ENCODE peak calls at places on chromosomes 6 and 20, in ten cellular contexts. One of them, this sample, is unnamed.

GRCh38 chr6:43368517-43369160 is 808 bp downstream of the ZNF318 start:
- DNase-seq in HS-5: no peak
- DNase-seq in heart right ventricle: peak
- DNase-seq in erythroblast: peak
- DNase-seq in right atrium auricular region: peak
- DNase-seq in stimulated activated CD4-positive, alpha-beta T cell treated with anti-CD3 and anti-CD28 coated beads, Interleukin-4, amount 100 ng/mL, for 1 hour: peak
- DNase-seq in thoracic aorta: peak
- DNase-seq in stromal cell of bone marrow: no peak
- DNase-seq in NCI-H774: no peak
- DNase-seq in naive thymus-derived CD8-positive, alpha-beta T cell: peak
- DNase-seq in this sample: no peak

GRCh38 chr6:108643184-108643583 is 82.5 kb downstream of the FOXO3 start:
- DNase-seq in HS-5: no peak
- DNase-seq in heart right ventricle: no peak
- DNase-seq in erythroblast: no peak
- DNase-seq in right atrium auricular region: no peak
- DNase-seq in stimulated activated CD4-positive, alpha-beta T cell treated with anti-CD3 and anti-CD28 coated beads, Interleukin-4, amount 100 ng/mL, for 1 hour: no peak
- DNase-seq in thoracic aorta: no peak
- DNase-seq in stromal cell of bone marrow: no peak
- DNase-seq in NCI-H774: no peak
- DNase-seq in naive thymus-derived CD8-positive, alpha-beta T cell: no peak
- DNase-seq in this sample: no peak

GRCh38 chr6:95244749-95245148 is 332.6 kb upstream of the MANEA start:
- DNase-seq in HS-5: no peak
- DNase-seq in heart right ventricle: no peak
- DNase-seq in erythroblast: no peak
- DNase-seq in right atrium auricular region: no peak
- DNase-seq in stimulated activated CD4-positive, alpha-beta T cell treated with anti-CD3 and anti-CD28 coated beads, Interleukin-4, amount 100 ng/mL, for 1 hour: no peak
- DNase-seq in thoracic aorta: no peak
- DNase-seq in stromal cell of bone marrow: no peak
- DNase-seq in NCI-H774: no peak
- DNase-seq in naive thymus-derived CD8-positive, alpha-beta T cell: no peak
- DNase-seq in this sample: no peak

GRCh38 chr6:54493138-54493537 is 184.9 kb downstream of the TINAG start:
- DNase-seq in HS-5: peak
- DNase-seq in heart right ventricle: no peak
- DNase-seq in erythroblast: no peak
- DNase-seq in right atrium auricular region: no peak
- DNase-seq in stimulated activated CD4-positive, alpha-beta T cell treated with anti-CD3 and anti-CD28 coated beads, Interleukin-4, amount 100 ng/mL, for 1 hour: no peak
- DNase-seq in thoracic aorta: no peak
- DNase-seq in stromal cell of bone marrow: peak
- DNase-seq in NCI-H774: no peak
- DNase-seq in naive thymus-derived CD8-positive, alpha-beta T cell: no peak
- DNase-seq in this sample: no peak

GRCh38 chr6:54654376-54654775 is 192.2 kb upstream of the FAM83B start:
- DNase-seq in HS-5: no peak
- DNase-seq in heart right ventricle: no peak
- DNase-seq in erythroblast: no peak
- DNase-seq in right atrium auricular region: no peak
- DNase-seq in stimulated activated CD4-positive, alpha-beta T cell treated with anti-CD3 and anti-CD28 coated beads, Interleukin-4, amount 100 ng/mL, for 1 hour: no peak
- DNase-seq in thoracic aorta: no peak
- DNase-seq in stromal cell of bone marrow: no peak
- DNase-seq in NCI-H774: no peak
- DNase-seq in naive thymus-derived CD8-positive, alpha-beta T cell: no peak
- DNase-seq in this sample: no peak

GRCh38 chr6:27684264-27685211 is 211.6 kb upstream of the ZNF184 start:
- DNase-seq in HS-5: peak
- DNase-seq in heart right ventricle: no peak
- DNase-seq in erythroblast: peak
- DNase-seq in right atrium auricular region: no peak
- DNase-seq in stimulated activated CD4-positive, alpha-beta T cell treated with anti-CD3 and anti-CD28 coated beads, Interleukin-4, amount 100 ng/mL, for 1 hour: peak
- DNase-seq in thoracic aorta: no peak
- DNase-seq in stromal cell of bone marrow: no peak
- DNase-seq in NCI-H774: peak
- DNase-seq in naive thymus-derived CD8-positive, alpha-beta T cell: peak
- DNase-seq in this sample: no peak

GRCh38 chr6:166586424-166587156 is at the start of gene RAMACL:
- DNase-seq in HS-5: no peak
- DNase-seq in heart right ventricle: no peak
- DNase-seq in erythroblast: peak
- DNase-seq in right atrium auricular region: no peak
- DNase-seq in stimulated activated CD4-positive, alpha-beta T cell treated with anti-CD3 and anti-CD28 coated beads, Interleukin-4, amount 100 ng/mL, for 1 hour: peak
- DNase-seq in thoracic aorta: no peak
- DNase-seq in stromal cell of bone marrow: no peak
- DNase-seq in NCI-H774: peak
- DNase-seq in naive thymus-derived CD8-positive, alpha-beta T cell: peak
- DNase-seq in this sample: no peak

GRCh38 chr6:149938571-149939462 is 3.0 kb upstream of the ULBP2 start:
- DNase-seq in HS-5: no peak
- DNase-seq in heart right ventricle: no peak
- DNase-seq in erythroblast: no peak
- DNase-seq in right atrium auricular region: peak
- DNase-seq in stimulated activated CD4-positive, alpha-beta T cell treated with anti-CD3 and anti-CD28 coated beads, Interleukin-4, amount 100 ng/mL, for 1 hour: peak
- DNase-seq in thoracic aorta: no peak
- DNase-seq in stromal cell of bone marrow: no peak
- DNase-seq in NCI-H774: no peak
- DNase-seq in naive thymus-derived CD8-positive, alpha-beta T cell: no peak
- DNase-seq in this sample: no peak

GRCh38 chr20:14336667-14337066 is 745 bp downstream of the FLRT3 start:
- DNase-seq in HS-5: peak
- DNase-seq in heart right ventricle: no peak
- DNase-seq in erythroblast: no peak
- DNase-seq in right atrium auricular region: no peak
- DNase-seq in stimulated activated CD4-positive, alpha-beta T cell treated with anti-CD3 and anti-CD28 coated beads, Interleukin-4, amount 100 ng/mL, for 1 hour: no peak
- DNase-seq in thoracic aorta: no peak
- DNase-seq in stromal cell of bone marrow: no peak
- DNase-seq in NCI-H774: no peak
- DNase-seq in naive thymus-derived CD8-positive, alpha-beta T cell: no peak
- DNase-seq in this sample: no peak

GRCh38 chr6:139336488-139336887 is 38.0 kb downstream of the CITED2 start:
- DNase-seq in HS-5: no peak
- DNase-seq in heart right ventricle: peak
- DNase-seq in erythroblast: no peak
- DNase-seq in right atrium auricular region: no peak
- DNase-seq in stimulated activated CD4-positive, alpha-beta T cell treated with anti-CD3 and anti-CD28 coated beads, Interleukin-4, amount 100 ng/mL, for 1 hour: no peak
- DNase-seq in thoracic aorta: no peak
- DNase-seq in stromal cell of bone marrow: no peak
- DNase-seq in NCI-H774: no peak
- DNase-seq in naive thymus-derived CD8-positive, alpha-beta T cell: no peak
- DNase-seq in this sample: no peak

GRCh38 chr6:114085206-114085605 is 114.3 kb upstream of the HDAC2 start:
- DNase-seq in HS-5: peak
- DNase-seq in heart right ventricle: no peak
- DNase-seq in erythroblast: no peak
- DNase-seq in right atrium auricular region: no peak
- DNase-seq in stimulated activated CD4-positive, alpha-beta T cell treated with anti-CD3 and anti-CD28 coated beads, Interleukin-4, amount 100 ng/mL, for 1 hour: no peak
- DNase-seq in thoracic aorta: no peak
- DNase-seq in stromal cell of bone marrow: peak
- DNase-seq in NCI-H774: no peak
- DNase-seq in naive thymus-derived CD8-positive, alpha-beta T cell: no peak
- DNase-seq in this sample: no peak

GRCh38 chr20:36544134-36545018 is 3.1 kb downstream of the MYL9 start:
- DNase-seq in HS-5: no peak
- DNase-seq in heart right ventricle: peak
- DNase-seq in erythroblast: no peak
- DNase-seq in right atrium auricular region: no peak
- DNase-seq in stimulated activated CD4-positive, alpha-beta T cell treated with anti-CD3 and anti-CD28 coated beads, Interleukin-4, amount 100 ng/mL, for 1 hour: no peak
- DNase-seq in thoracic aorta: peak
- DNase-seq in stromal cell of bone marrow: peak
- DNase-seq in NCI-H774: no peak
- DNase-seq in naive thymus-derived CD8-positive, alpha-beta T cell: no peak
- DNase-seq in this sample: no peak

GRCh38 chr6:79913369-79913768 is 34.0 kb downstream of the ELOVL4 start:
- DNase-seq in HS-5: no peak
- DNase-seq in heart right ventricle: no peak
- DNase-seq in erythroblast: no peak
- DNase-seq in right atrium auricular region: no peak
- DNase-seq in stimulated activated CD4-positive, alpha-beta T cell treated with anti-CD3 and anti-CD28 coated beads, Interleukin-4, amount 100 ng/mL, for 1 hour: no peak
- DNase-seq in thoracic aorta: no peak
- DNase-seq in stromal cell of bone marrow: no peak
- DNase-seq in NCI-H774: no peak
- DNase-seq in naive thymus-derived CD8-positive, alpha-beta T cell: no peak
- DNase-seq in this sample: no peak

GRCh38 chr6:127146935-127147334 is 28.5 kb downstream of the RSPO3 start:
- DNase-seq in HS-5: peak
- DNase-seq in heart right ventricle: peak
- DNase-seq in erythroblast: no peak
- DNase-seq in right atrium auricular region: no peak
- DNase-seq in stimulated activated CD4-positive, alpha-beta T cell treated with anti-CD3 and anti-CD28 coated beads, Interleukin-4, amount 100 ng/mL, for 1 hour: no peak
- DNase-seq in thoracic aorta: no peak
- DNase-seq in stromal cell of bone marrow: peak
- DNase-seq in NCI-H774: no peak
- DNase-seq in naive thymus-derived CD8-positive, alpha-beta T cell: no peak
- DNase-seq in this sample: no peak

GRCh38 chr6:62669831-62670230 is 383.8 kb upstream of the KHDRBS2 start:
- DNase-seq in HS-5: no peak
- DNase-seq in heart right ventricle: no peak
- DNase-seq in erythroblast: no peak
- DNase-seq in right atrium auricular region: no peak
- DNase-seq in stimulated activated CD4-positive, alpha-beta T cell treated with anti-CD3 and anti-CD28 coated beads, Interleukin-4, amount 100 ng/mL, for 1 hour: no peak
- DNase-seq in thoracic aorta: no peak
- DNase-seq in stromal cell of bone marrow: no peak
- DNase-seq in NCI-H774: no peak
- DNase-seq in naive thymus-derived CD8-positive, alpha-beta T cell: no peak
- DNase-seq in this sample: no peak